ENCODE peak calls at places on chromosome 1, in four cellular contexts. M, T, F and P are unnamed samples.

GRCh38 chr1:216927111-216927510 is 203.9 kb upstream of the ESRRG start:
- DNase-seq in M (no peak), T (no peak), F (peak; percentile 70), P (no peak)

GRCh38 chr1:32709075-32709474 is 6.5 kb upstream of the SYNC start:
- DNase-seq in M (no peak), T (no peak), F (no peak), P (no peak)

GRCh38 chr1:32351859-32352745 is 10.2 kb downstream of the FAM229A start:
- DNase-seq in M (no peak), T (no peak), F (peak; percentile 74), P (no peak)

GRCh38 chr1:31095298-31095981 is 29.9 kb upstream of the PUM1 start:
- DNase-seq in M (no peak), T (no peak), F (no peak), P (no peak)

GRCh38 chr1:206734499-206735142 is 36.0 kb upstream of the IL19 start:
- DNase-seq in M (peak; percentile 12), T (peak; percentile 76), F (peak; percentile 64), P (no peak)

GRCh38 chr1:4691766-4692405 is 37.5 kb downstream of the AJAP1 start:
- DNase-seq in M (no peak), T (no peak), F (no peak), P (peak; percentile 44)

GRCh38 chr1:3611170-3612019 is at the start of gene MEGF6:
- DNase-seq in M (peak; percentile 69), T (peak; percentile 94), F (peak; percentile 98), P (no peak)

GRCh38 chr1:103517380-103518047 is 8.0 kb upstream of the RNPC3 start:
- DNase-seq in M (no peak), T (no peak), F (no peak), P (no peak)

GRCh38 chr1:67377253-67377652 is 52.9 kb downstream of the SERBP1 start:
- DNase-seq in M (no peak), T (no peak), F (no peak), P (no peak)

GRCh38 chr1:67371681-67372080 is 58.5 kb downstream of the SERBP1 start:
- DNase-seq in M (no peak), T (no peak), F (no peak), P (no peak)

GRCh38 chr1:67372898-67373297 is 57.3 kb downstream of the SERBP1 start:
- DNase-seq in M (no peak), T (no peak), F (no peak), P (no peak)

GRCh38 chr1:67372136-67372535 is 58.1 kb downstream of the SERBP1 start:
- DNase-seq in M (no peak), T (no peak), F (no peak), P (no peak)

DNA sequence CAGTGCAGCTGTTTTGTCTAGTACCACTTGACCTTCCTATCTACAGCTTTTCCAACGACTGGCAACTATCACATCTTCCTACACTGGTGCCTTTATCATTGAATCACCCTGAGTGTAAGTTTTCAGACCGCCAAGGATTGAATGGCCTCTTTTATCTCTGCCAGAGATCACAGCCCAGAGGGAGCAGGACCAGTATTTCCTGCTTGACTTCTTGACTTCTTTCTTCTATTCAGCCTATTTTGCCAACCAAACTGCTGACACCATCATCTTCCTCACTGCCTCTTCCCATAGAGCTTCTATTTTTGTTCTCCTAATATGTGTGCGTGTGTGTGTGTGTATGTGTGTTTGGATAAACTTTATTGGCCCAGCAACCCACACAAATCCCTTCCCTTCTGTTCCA is 53.8 kb downstream of the SERBP1 start:
- DNase-seq in M (no peak), T (no peak), F (no peak), P (no peak)
- H3K9ac ChIP-seq in M (no peak overlapping the region), T (no peak overlapping the region), F (no peak overlapping the region), P (no peak overlapping the region)

GRCh38 chr1:200740291-200741212 is 1.9 kb downstream of the CAMSAP2 start:
- DNase-seq in M (no peak), T (no peak), F (no peak), P (no peak)
- H3K9ac ChIP-seq in M (peak overlapping the region; percentile 93), T (no peak overlapping the region), F (peak overlapping the region; percentile 53), P (peak overlapping the region; percentile 55)

DNA sequence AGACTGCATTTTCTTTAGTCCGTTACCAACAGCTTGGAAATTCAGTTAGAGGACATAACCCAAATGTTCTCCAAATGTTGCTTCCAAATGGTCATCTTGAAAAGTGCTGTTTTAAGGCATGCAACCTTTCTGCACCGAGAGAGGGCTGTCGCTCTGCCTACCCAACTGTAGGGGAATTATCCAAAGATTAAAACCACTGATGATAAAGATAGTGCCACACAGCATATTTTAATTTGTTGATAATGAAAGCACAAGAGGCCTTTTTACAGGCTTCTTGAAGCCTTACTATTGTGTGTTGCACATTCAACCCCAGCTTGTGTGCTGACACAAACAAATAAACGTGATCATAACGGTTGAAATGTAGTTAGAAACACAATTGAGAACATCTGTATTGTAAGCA is 121.5 kb downstream of the LMO4 start:
- DNase-seq in M (no peak), T (no peak), F (no peak), P (no peak)
- H3K9ac ChIP-seq in M (no peak overlapping the region), T (no peak overlapping the region), F (no peak overlapping the region), P (no peak overlapping the region)

DNA sequence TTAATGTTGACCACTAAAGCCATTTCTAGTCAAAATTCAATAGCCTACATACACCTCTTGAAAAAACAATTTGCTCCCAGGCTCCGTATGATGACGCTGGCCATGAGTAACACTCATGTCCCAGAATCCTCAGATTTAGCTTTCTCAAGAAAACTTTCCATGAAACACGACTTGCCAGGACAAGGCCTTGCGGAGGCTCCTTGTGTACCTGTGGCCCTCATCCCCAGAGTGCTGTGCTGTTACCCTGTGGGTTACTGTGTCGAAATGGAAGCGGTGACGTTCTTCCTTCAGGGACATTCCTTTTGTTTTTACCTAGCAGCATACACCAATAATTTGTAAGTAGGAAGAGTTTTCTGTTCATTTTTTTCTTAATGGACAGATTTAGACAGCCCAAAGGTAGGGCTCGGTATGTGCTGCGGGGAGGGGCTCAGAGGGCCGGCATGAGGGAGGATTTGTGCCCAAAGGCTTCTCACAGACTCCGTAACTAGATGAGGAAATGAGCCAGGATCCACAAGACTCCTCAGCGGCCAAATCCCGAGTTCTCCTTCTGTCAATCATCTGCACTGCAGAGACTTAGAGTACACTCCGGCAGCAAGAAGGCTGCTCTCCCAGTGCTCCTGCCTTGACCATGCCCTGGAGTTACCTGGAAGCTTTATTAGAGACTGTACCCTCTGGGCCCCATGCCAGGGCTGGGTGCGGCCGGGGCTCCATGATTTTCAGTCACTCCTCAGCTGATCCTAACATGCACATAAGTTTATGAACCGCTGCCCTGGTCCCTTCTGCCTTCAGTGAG is 17.8 kb downstream of the GNG12 start:
- DNase-seq in M (no peak), T (no peak), F (no peak), P (no peak)
- H3K9ac ChIP-seq in M (no peak overlapping the region), T (no peak overlapping the region), F (no peak overlapping the region), P (no peak overlapping the region)

GRCh38 chr1:153793973-153794615 is 18.9 kb downstream of the SLC27A3 start:
- DNase-seq in M (no peak), T (no peak), F (no peak), P (no peak)
- H3K9ac ChIP-seq in M (no peak overlapping the region), T (no peak overlapping the region), F (no peak overlapping the region), P (no peak overlapping the region)